ENCODE peak calls at places on chromosome 21, in four cellular contexts. One of them, this sample, is unnamed.
A peak's percentile ranks its signal among the peaks of the same experiment; 100 is the strongest.

GRCh38 chr21:26715878-26716506 is 129.2 kb downstream of the ADAMTS1 start:
- DNase-seq in tibial nerve: peak; percentile 52
- DNase-seq in ovary: no peak
- DNase-seq in A549: peak; percentile 10
- DNase-seq in this sample: peak; percentile 49

GRCh38 chr21:18023099-18023498 is 203.9 kb upstream of the C21orf91 start:
- DNase-seq in tibial nerve: no peak
- DNase-seq in ovary: no peak
- DNase-seq in A549: no peak
- DNase-seq in this sample: no peak

GRCh38 chr21:24375201-24375600 is 1232.1 kb downstream of the MRPL39 start:
- DNase-seq in tibial nerve: no peak
- DNase-seq in ovary: no peak
- DNase-seq in A549: no peak
- DNase-seq in this sample: no peak

GRCh38 chr21:26966360-26966977 is 419 bp downstream of the ADAMTS5 start:
- DNase-seq in tibial nerve: no peak
- DNase-seq in ovary: peak; percentile 75
- DNase-seq in A549: no peak
- DNase-seq in this sample: no peak

GRCh38 chr21:18524097-18524496 is 120.5 kb upstream of the TMPRSS15 start:
- DNase-seq in tibial nerve: no peak
- DNase-seq in ovary: no peak
- DNase-seq in A549: no peak
- DNase-seq in this sample: no peak

GRCh38 chr21:26637346-26637745 is 64.3 kb upstream of the CYYR1 start:
- DNase-seq in tibial nerve: no peak
- DNase-seq in ovary: no peak
- DNase-seq in A549: no peak
- DNase-seq in this sample: no peak

GRCh38 chr21:40850071-40850470 is 3.1 kb upstream of the DSCAM start:
- DNase-seq in tibial nerve: no peak
- DNase-seq in ovary: no peak
- DNase-seq in A549: no peak
- DNase-seq in this sample: no peak

GRCh38 chr21:28822064-28822402 is 170.6 kb downstream of the LTN1 start:
- DNase-seq in tibial nerve: no peak
- DNase-seq in ovary: no peak
- DNase-seq in A549: no peak
- DNase-seq in this sample: no peak

GRCh38 chr21:33670076-33670475 is 27.8 kb downstream of the ITSN1 start:
- DNase-seq in tibial nerve: no peak
- DNase-seq in ovary: no peak
- DNase-seq in A549: no peak
- DNase-seq in this sample: no peak

GRCh38 chr21:33115586-33116541 is 45.9 kb downstream of the OLIG1 start:
- DNase-seq in tibial nerve: no peak
- DNase-seq in ovary: no peak
- DNase-seq in A549: no peak
- DNase-seq in this sample: no peak

GRCh38 chr21:33063365-33063883 is 6.5 kb upstream of the OLIG1 start:
- DNase-seq in tibial nerve: no peak
- DNase-seq in ovary: no peak
- DNase-seq in A549: no peak
- DNase-seq in this sample: no peak

GRCh38 chr21:33029975-33030461 is 4.3 kb downstream of the OLIG2 start:
- DNase-seq in tibial nerve: no peak
- DNase-seq in ovary: no peak
- DNase-seq in A549: no peak
- DNase-seq in this sample: no peak

GRCh38 chr21:33127154-33127893 is 57.4 kb downstream of the OLIG1 start:
- DNase-seq in tibial nerve: peak; percentile 84
- DNase-seq in ovary: no peak
- DNase-seq in A549: peak; percentile 46
- DNase-seq in this sample: peak; percentile 54

GRCh38 chr21:27291006-27291405 is 324.1 kb upstream of the ADAMTS5 start:
- DNase-seq in tibial nerve: no peak
- DNase-seq in ovary: no peak
- DNase-seq in A549: no peak
- DNase-seq in this sample: no peak

GRCh38 chr21:21018841-21019240 is 20.6 kb downstream of the NCAM2 start:
- DNase-seq in tibial nerve: no peak
- DNase-seq in ovary: no peak
- DNase-seq in A549: no peak
- DNase-seq in this sample: no peak

GRCh38 chr21:28220670-28221069 is 772.0 kb downstream of the LTN1 start:
- DNase-seq in tibial nerve: no peak
- DNase-seq in ovary: no peak
- DNase-seq in A549: no peak
- DNase-seq in this sample: no peak

GRCh38 chr21:40335689-40336088 is 468.5 kb downstream of the PCP4 start:
- DNase-seq in tibial nerve: no peak
- DNase-seq in ovary: no peak
- DNase-seq in A549: no peak
- DNase-seq in this sample: no peak

GRCh38 chr21:29893687-29894086 is 46.1 kb downstream of the GRIK1 start:
- DNase-seq in tibial nerve: no peak
- DNase-seq in ovary: no peak
- DNase-seq in A549: no peak
- DNase-seq in this sample: no peak

GRCh38 chr21:29326914-29327554 is 28.3 kb downstream of the BACH1 start:
- DNase-seq in tibial nerve: no peak
- DNase-seq in ovary: no peak
- DNase-seq in A549: no peak
- DNase-seq in this sample: no peak

GRCh38 chr21:33206771-33207290 is 22.9 kb upstream of the IFNAR2 start:
- DNase-seq in tibial nerve: no peak
- DNase-seq in ovary: no peak
- DNase-seq in A549: no peak
- DNase-seq in this sample: no peak

GRCh38 chr21:21137986-21138385 is 139.8 kb downstream of the NCAM2 start:
- DNase-seq in tibial nerve: no peak
- DNase-seq in ovary: no peak
- DNase-seq in A549: no peak
- DNase-seq in this sample: no peak

GRCh38 chr21:17554619-17555472 is 42.0 kb downstream of the CXADR start:
- DNase-seq in tibial nerve: no peak
- DNase-seq in ovary: no peak
- DNase-seq in A549: peak; percentile 26
- DNase-seq in this sample: peak; percentile 43

DNA sequence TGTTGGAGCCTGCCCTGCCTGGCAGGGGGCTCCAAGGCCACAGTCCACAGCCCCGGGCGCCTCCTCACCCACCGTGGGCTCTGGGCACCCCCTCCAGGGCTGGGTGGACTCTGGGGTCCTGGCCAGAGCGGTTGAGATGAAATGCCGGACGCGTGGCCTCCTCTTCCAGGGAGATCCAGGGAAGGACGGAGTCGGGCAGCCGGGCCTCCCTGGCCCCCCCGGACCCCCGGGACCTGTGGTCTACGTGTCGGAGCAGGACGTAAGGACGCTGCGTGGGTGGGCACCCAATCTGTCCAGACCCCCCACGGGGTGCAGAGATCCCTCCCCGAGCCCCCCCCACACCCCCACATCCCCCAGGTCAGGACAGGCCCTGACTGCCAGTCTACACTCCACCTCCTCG is 51.2 kb downstream of the SLC19A1 start:
- DNase-seq in tibial nerve: no peak
- DNase-seq in ovary: no peak
- DNase-seq in A549: no peak
- DNase-seq in this sample: no peak
- H3K27ac ChIP-seq in tibial nerve: no peak overlapping the region
- H3K27ac ChIP-seq in ovary: no peak overlapping the region
- H3K27ac ChIP-seq in A549: no peak overlapping the region
- H3K27ac ChIP-seq in this sample: no peak overlapping the region

GRCh38 chr21:31879911-31880310 is 7.1 kb downstream of the HUNK start:
- DNase-seq in tibial nerve: no peak
- DNase-seq in ovary: no peak
- DNase-seq in A549: no peak
- DNase-seq in this sample: no peak
- TF ChIP-seq CTCF in tibial nerve: no peak
- TF ChIP-seq CTCF in ovary: no peak
- TF ChIP-seq CTCF in A549: no peak
- TF ChIP-seq CTCF in this sample: no peak

DNA sequence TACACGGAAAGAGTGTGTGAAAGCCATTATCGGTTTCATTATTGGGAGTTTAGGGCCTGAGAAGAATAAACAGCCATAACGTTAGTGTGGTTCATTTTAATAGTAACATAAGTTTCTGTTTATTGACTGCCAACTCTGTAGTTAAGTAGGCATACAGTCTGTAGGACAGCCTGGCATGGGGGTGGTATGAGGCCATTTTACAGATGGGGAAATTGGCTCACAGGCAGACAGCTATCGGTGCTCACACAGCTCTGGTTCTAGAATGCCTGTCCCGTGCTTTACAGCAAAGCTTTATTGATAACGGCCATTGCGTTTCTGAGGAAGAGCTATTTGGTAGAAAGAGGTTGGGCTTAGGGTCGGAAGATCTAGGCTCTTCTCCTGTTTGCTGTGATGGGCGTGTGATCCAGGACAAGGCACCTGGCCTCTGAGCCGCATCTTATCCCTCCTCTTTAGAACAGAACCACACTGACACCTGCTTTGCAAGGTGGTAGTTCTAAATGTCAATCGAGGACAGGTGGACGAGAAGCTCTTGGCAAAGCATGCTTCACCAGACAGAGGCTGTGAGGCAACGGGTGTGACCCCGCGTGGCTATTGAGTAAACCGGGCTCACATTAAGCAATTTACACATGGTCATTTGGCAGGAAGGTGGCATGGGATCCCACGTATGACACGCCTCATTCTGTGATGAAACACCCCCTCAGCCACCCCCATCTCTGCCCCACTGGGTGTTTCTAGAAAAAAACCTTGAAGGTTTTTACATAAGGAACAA is 14.9 kb downstream of the ETS2 start:
- DNase-seq in tibial nerve: no peak
- DNase-seq in ovary: no peak
- DNase-seq in A549: no peak
- DNase-seq in this sample: no peak
- H3K27ac ChIP-seq in tibial nerve: peak overlapping the region; percentile 65
- H3K27ac ChIP-seq in ovary: no peak overlapping the region
- H3K27ac ChIP-seq in A549: no peak overlapping the region
- H3K27ac ChIP-seq in this sample: peak overlapping the region; percentile 74

GRCh38 chr21:44817914-44818635 is at the start of gene SUMO3:
- DNase-seq in tibial nerve: peak; percentile 74
- DNase-seq in ovary: peak; percentile 86
- DNase-seq in A549: peak; percentile 65
- DNase-seq in this sample: peak; percentile 87
- TF ChIP-seq CTCF in tibial nerve: peak; percentile 35
- TF ChIP-seq CTCF in ovary: peak; percentile 22
- TF ChIP-seq CTCF in A549: no peak
- TF ChIP-seq CTCF in this sample: no peak

GRCh38 chr21:42094811-42095210 is 23.7 kb downstream of the UMODL1 start:
- DNase-seq in tibial nerve: no peak
- DNase-seq in ovary: no peak
- DNase-seq in A549: no peak
- DNase-seq in this sample: no peak
- H3K27ac ChIP-seq in tibial nerve: no peak overlapping the region
- H3K27ac ChIP-seq in ovary: no peak overlapping the region
- H3K27ac ChIP-seq in A549: no peak overlapping the region
- H3K27ac ChIP-seq in this sample: peak overlapping the region; percentile 85

GRCh38 chr21:36747815-36748381 is 49.0 kb downstream of the SIM2 start:
- DNase-seq in tibial nerve: no peak
- DNase-seq in ovary: no peak
- DNase-seq in A549: no peak
- DNase-seq in this sample: no peak
- TF ChIP-seq CTCF in tibial nerve: peak; percentile 15
- TF ChIP-seq CTCF in ovary: no peak
- TF ChIP-seq CTCF in A549: no peak
- TF ChIP-seq CTCF in this sample: no peak

GRCh38 chr21:43282358-43283120 is 113.7 kb downstream of the CRYAA start:
- DNase-seq in tibial nerve: no peak
- DNase-seq in ovary: peak; percentile 15
- DNase-seq in A549: no peak
- DNase-seq in this sample: no peak

GRCh38 chr21:43283136-43283924 is 114.5 kb downstream of the CRYAA start:
- DNase-seq in tibial nerve: no peak
- DNase-seq in ovary: peak; percentile 12
- DNase-seq in A549: no peak
- DNase-seq in this sample: no peak

GRCh38 chr21:43286196-43286595 is 117.4 kb downstream of the CRYAA start:
- DNase-seq in tibial nerve: no peak
- DNase-seq in ovary: no peak
- DNase-seq in A549: no peak
- DNase-seq in this sample: no peak

GRCh38 chr21:43284238-43284637 is 115.4 kb downstream of the CRYAA start:
- DNase-seq in tibial nerve: no peak
- DNase-seq in ovary: no peak
- DNase-seq in A549: no peak
- DNase-seq in this sample: no peak

GRCh38 chr21:43284700-43285099 is 115.9 kb downstream of the CRYAA start:
- DNase-seq in tibial nerve: no peak
- DNase-seq in ovary: no peak
- DNase-seq in A549: no peak
- DNase-seq in this sample: no peak
- H3K27ac ChIP-seq in tibial nerve: no peak overlapping the region
- H3K27ac ChIP-seq in ovary: no peak overlapping the region
- H3K27ac ChIP-seq in A549: no peak overlapping the region
- H3K27ac ChIP-seq in this sample: no peak overlapping the region

GRCh38 chr21:16002872-16003466 is 273.2 kb downstream of the USP25 start:
- DNase-seq in tibial nerve: no peak
- DNase-seq in ovary: no peak
- DNase-seq in A549: no peak
- DNase-seq in this sample: peak; percentile 1
- TF ChIP-seq CTCF in tibial nerve: peak; percentile 35
- TF ChIP-seq CTCF in ovary: peak; percentile 21
- TF ChIP-seq CTCF in A549: peak; percentile 51
- TF ChIP-seq CTCF in this sample: peak; percentile 29

DNA sequence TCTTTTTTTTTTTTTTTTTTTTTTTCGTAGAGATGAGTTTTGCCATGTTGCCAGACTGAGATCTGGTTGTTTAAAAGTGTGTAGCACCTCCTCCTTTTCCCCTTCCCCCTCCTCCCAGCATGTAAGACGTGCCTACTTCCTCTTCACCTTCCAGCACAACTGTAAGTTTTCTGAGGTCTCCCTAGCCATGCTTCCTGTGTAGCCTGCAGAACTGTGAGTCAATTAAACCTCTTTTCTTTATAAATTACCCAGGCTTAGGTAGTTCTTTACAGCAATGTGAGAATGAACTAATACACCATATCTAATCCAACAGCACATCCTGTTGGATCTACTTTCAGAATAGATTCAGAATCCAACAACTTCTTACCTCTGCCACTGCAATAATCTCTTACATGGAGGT is 111.1 kb downstream of the CLIC6 start:
- DNase-seq in tibial nerve: no peak
- DNase-seq in ovary: no peak
- DNase-seq in A549: no peak
- DNase-seq in this sample: no peak
- H3K27ac ChIP-seq in tibial nerve: no peak overlapping the region
- H3K27ac ChIP-seq in ovary: no peak overlapping the region
- H3K27ac ChIP-seq in A549: no peak overlapping the region
- H3K27ac ChIP-seq in this sample: no peak overlapping the region